ENCODE peak calls at places on chromosomes 16 and 17, in five cellular contexts. C is stomach, Z is neural progenitor cell, W is heart right ventricle, A is tibial nerve. H is an unnamed sample.

GRCh38 chr16:58661199-58661830 is 23.3 kb downstream of the SLC38A7 start:
- DNase-seq in C (peak; percentile 41), Z (peak; percentile 79), W (no peak), A (peak; percentile 24), H (peak; percentile 54)

GRCh38 chr17:60039509-60040442 is 38.9 kb downstream of the HEATR6 start:
- DNase-seq in C (no peak), Z (no peak), W (no peak), A (no peak), H (no peak)

GRCh38 chr17:814371-814770 is 32.2 kb downstream of the MRM3 start:
- DNase-seq in C (no peak), Z (no peak), W (no peak), A (no peak), H (no peak)

GRCh38 chr16:53282975-53283946 is 151.0 kb upstream of the RBL2 start:
- DNase-seq in C (no peak), Z (peak; percentile 54), W (no peak), A (no peak), H (no peak)

GRCh38 chr17:19010729-19011505 is 6.4 kb upstream of the FAM83G start:
- DNase-seq in C (peak; percentile 50), Z (no peak), W (no peak), A (no peak), H (no peak)

GRCh38 chr17:82424001-82424862 is 5.8 kb upstream of the OGFOD3 start:
- DNase-seq in C (peak; percentile 45), Z (peak; percentile 74), W (no peak), A (peak; percentile 63), H (peak; percentile 59)

GRCh38 chr16:77374384-77374783 is 60.5 kb downstream of the ADAMTS18 start:
- DNase-seq in C (no peak), Z (no peak), W (no peak), A (no peak), H (no peak)

GRCh38 chr16:54240180-54241125 is 46.1 kb downstream of the IRX3 start:
- DNase-seq in C (no peak), Z (no peak), W (no peak), A (no peak), H (no peak)

GRCh38 chr16:88321635-88322499 is 60.9 kb upstream of the ZNF469 start:
- DNase-seq in C (no peak), Z (no peak), W (no peak), A (no peak), H (no peak)

GRCh38 chr16:85575910-85576309 is 37.2 kb upstream of the GSE1 start:
- DNase-seq in C (no peak), Z (no peak), W (no peak), A (no peak), H (no peak)

GRCh38 chr16:2474877-2475412 is at the start of gene TBC1D24:
- DNase-seq in C (peak; percentile 90), Z (peak; percentile 95), W (peak; percentile 92), A (peak; percentile 71), H (peak; percentile 88)

GRCh38 chr17:20771104-20771503 is 191.6 kb downstream of the CDRT15L2 start:
- DNase-seq in C (no peak), Z (no peak), W (no peak), A (no peak), H (no peak)

GRCh38 chr16:53852678-53853077 is 148.7 kb downstream of the FTO start:
- DNase-seq in C (no peak), Z (no peak), W (no peak), A (no peak), H (no peak)

GRCh38 chr16:48098472-48098871 is 57.3 kb downstream of the ABCC12 start:
- DNase-seq in C (no peak), Z (no peak), W (no peak), A (no peak), H (no peak)

GRCh38 chr17:7572588-7573323 is 6.7 kb upstream of the CD68 start:
- DNase-seq in C (peak; percentile 100), Z (peak; percentile 99), W (peak; percentile 100), A (peak; percentile 99), H (peak; percentile 99)

GRCh38 chr17:61309857-61310256 is 89.8 kb upstream of the TBX2 start:
- DNase-seq in C (no peak), Z (no peak), W (no peak), A (no peak), H (no peak)

GRCh38 chr16:64450170-64450569 is 671.7 kb downstream of the CDH11 start:
- DNase-seq in C (no peak), Z (no peak), W (no peak), A (no peak), H (no peak)

GRCh38 chr17:27290916-27291598 is 2.9 kb upstream of the WSB1 start:
- DNase-seq in C (no peak), Z (no peak), W (no peak), A (no peak), H (no peak)

GRCh38 chr16:87086156-87086555 is 231.0 kb downstream of the C16orf95 start:
- DNase-seq in C (no peak), Z (no peak), W (no peak), A (no peak), H (peak; percentile 87)

GRCh38 chr16:14300631-14301149 is 229.6 kb downstream of the MRTFB start:
- DNase-seq in C (peak; percentile 72), Z (peak; percentile 62), W (peak; percentile 56), A (peak; percentile 77), H (peak; percentile 68)

GRCh38 chr16:22353933-22354541 is 20.4 kb downstream of the CDR2 start:
- DNase-seq in C (no peak), Z (no peak), W (no peak), A (no peak), H (no peak)

DNA sequence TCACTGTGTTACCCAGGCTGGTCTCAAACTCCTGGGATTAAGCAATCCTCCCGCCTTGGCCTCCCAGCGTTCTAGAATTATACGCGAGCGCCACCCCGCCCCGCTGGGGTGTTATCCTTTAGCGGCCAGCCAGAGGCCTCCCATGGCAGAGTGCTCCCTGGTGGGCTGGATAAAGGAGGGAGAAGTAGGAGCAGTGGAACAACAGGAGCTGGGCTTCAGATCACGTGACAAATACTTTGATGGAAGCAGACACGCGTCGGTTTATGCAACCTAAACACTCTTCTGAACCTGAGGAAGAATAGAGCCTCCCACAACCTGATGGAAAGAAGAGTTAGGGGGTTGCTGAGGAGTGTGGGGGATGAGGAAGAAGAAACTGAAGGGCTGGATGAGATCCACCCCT is 2114.0 kb downstream of the TP53TG3F start:
- DNase-seq in C (no peak), Z (no peak), W (no peak), A (no peak), H (peak; percentile 16)
- H3K9me3 ChIP-seq in C (peaks cover 7% of the 10 kb centered on the region), Z (peaks cover 4% of the 10 kb centered on the region), W (no peaks in the 10 kb centered on the region), A (no peaks in the 10 kb centered on the region), H (peaks cover 6% of the 10 kb centered on the region)

GRCh38 chr16:30066882-30067583 is 1.5 kb downstream of the ALDOA start:
- DNase-seq in C (no peak), Z (no peak), W (peak; percentile 56), A (no peak), H (no peak)
- H3K4me1 ChIP-seq in C (peaks cover 64% of the 10 kb centered on the region), Z (peaks cover 27% of the 10 kb centered on the region), W (peaks cover 64% of the 10 kb centered on the region), A (peaks cover 41% of the 10 kb centered on the region), H (peaks cover 30% of the 10 kb centered on the region)

DNA sequence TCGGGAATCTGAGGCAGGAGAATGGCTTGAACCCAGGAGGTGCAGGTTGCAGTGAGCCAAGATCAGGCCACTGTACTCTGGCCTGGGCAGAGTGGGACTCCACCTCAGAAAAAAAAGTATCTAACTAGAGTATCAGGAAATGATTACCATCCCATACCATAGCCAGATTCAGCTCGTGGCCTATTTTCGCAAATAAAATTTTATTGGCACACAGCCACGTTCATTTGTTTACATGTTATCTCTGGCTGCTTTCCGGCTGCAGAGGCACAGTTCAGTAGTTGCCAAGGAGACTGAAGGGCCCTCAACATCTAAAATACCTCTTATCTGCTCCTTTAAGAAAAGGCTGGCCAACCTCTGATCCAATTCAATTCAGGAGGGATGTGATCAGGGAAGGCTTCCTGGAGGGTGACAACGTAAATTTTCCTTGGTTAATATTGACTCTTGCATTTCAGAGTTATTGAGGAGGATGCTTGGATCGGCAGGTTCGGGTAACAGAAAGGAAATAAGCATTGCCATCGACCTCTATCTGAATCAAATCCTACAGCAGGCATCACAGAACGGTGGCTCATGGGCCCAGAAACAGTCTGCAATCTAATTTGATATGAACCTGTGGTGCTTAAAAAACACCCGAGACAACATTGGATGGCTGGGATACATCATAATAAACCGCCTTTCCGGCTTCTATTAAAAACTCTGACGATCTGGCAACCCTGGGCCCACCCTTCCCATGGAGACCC is 73.8 kb downstream of the XYLT1 start:
- DNase-seq in C (peak; percentile 71), Z (no peak), W (no peak), A (no peak), H (no peak)
- H3K27ac ChIP-seq in C (peak overlapping the region; percentile 73), Z (no peak overlapping the region), W (no peak overlapping the region), A (peak overlapping the region; percentile 55), H (no peak overlapping the region)

GRCh38 chr16:34758835-34759234 is 1299.4 kb downstream of the TP53TG3F start:
- DNase-seq in C (no peak), Z (no peak), W (no peak), A (no peak), H (no peak)
- H3K9me3 ChIP-seq in C (no peaks in the 10 kb centered on the region), Z (peaks cover 78% of the 10 kb centered on the region), W (peaks cover 100% of the 10 kb centered on the region), A (peaks cover 33% of the 10 kb centered on the region), H (peaks cover 7% of the 10 kb centered on the region)

GRCh38 chr17:2068589-2069051 is 13.7 kb downstream of the HIC1 start:
- DNase-seq in C (no peak), Z (no peak), W (no peak), A (no peak), H (peak; percentile 95)
- H3K4me1 ChIP-seq in C (peaks cover 66% of the 10 kb centered on the region), Z (no peaks in the 10 kb centered on the region), W (peaks cover 94% of the 10 kb centered on the region), A (peaks cover 43% of the 10 kb centered on the region), H (peaks cover 92% of the 10 kb centered on the region)

GRCh38 chr17:29590979-29591736 is 1.7 kb upstream of the GIT1 start:
- DNase-seq in C (no peak), Z (peak; percentile 76), W (peak; percentile 54), A (peak; percentile 52), H (no peak)

GRCh38 chr17:29594441-29595090 is 1.6 kb downstream of the ANKRD13B start:
- DNase-seq in C (no peak), Z (no peak), W (no peak), A (no peak), H (no peak)

GRCh38 chr17:29593546-29594440 is 861 bp downstream of the ANKRD13B start:
- DNase-seq in C (no peak), Z (peak; percentile 89), W (peak; percentile 28), A (no peak), H (no peak)

GRCh38 chr17:29591737-29592624 is 951 bp upstream of the ANKRD13B start:
- DNase-seq in C (peak; percentile 89), Z (peak; percentile 96), W (peak; percentile 93), A (peak; percentile 85), H (peak; percentile 90)

DNA sequence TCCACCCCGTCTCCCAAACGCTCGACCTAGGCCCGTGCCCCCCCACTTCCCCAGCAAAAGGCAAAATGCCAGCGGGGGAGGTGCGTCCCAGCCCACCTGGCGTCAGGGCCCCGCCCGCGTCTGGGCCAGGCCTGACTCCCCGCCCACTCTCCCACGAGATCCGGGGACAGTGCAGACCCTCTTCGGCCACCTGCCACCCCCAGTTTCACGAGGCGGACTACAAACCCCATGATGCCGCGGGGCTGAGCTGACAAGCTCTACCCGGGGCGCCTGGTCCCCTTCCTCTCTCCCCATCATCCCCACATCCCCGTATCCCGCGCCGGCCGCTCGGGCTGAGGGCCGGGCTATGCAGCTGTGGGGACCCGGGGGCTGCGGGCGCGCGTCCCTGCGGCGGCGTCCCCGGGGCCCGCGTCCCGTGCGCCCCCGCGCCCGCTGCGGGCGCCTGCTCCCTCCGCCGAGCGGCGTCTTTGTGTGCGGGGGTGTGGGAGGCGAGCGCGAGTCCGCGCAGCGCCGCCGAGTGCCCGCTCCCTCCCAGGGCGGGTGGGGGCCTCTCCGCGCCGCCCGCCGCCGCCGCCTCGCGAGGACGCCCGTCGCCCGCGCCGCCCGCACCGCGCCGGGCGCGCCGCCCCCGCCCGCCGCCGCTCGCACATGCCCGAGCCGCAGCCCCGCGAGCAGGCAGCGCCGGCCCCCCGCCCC is at the start of gene ANKRD13B:
- DNase-seq in C (no peak), Z (peak; percentile 76), W (peak; percentile 62), A (no peak), H (no peak)
- H3K27ac ChIP-seq in C (peak within 1 kb of the TSS; percentile 84), Z (no peak within 1 kb of the TSS), W (peak within 1 kb of the TSS; percentile 92), A (peak within 1 kb of the TSS; percentile 93), H (no peak within 1 kb of the TSS)

H was measured in SJSA1.